ENCODE peak calls at places on chromosome 13, in four cellular contexts. D, B, L and U are unnamed samples. For H3K4me1 and H3K27me3, the result is how much of the 10 kb centered on the place peaks cover.

GRCh38 chr13:43261018-43261417 is 237.6 kb downstream of the DNAJC15 start:
- DNase-seq in D (no peak), L (no peak), B (no peak), U (no peak)

GRCh38 chr13:42660367-42660965 is 86.5 kb downstream of the TNFSF11 start:
- DNase-seq in L (no peak), B (no peak), D (no peak), U (no peak)

GRCh38 chr13:26025196-26025595 is 26.6 kb downstream of the SHISA2 start:
- DNase-seq in B (no peak), D (no peak), L (no peak), U (no peak)

GRCh38 chr13:85729296-85729695 is 69.9 kb downstream of the SLITRK6 start:
- DNase-seq in B (no peak), L (no peak), D (no peak), U (no peak)

GRCh38 chr13:90365130-90365529 is 982.4 kb upstream of the MIR17HG start:
- DNase-seq in B (no peak), D (no peak), L (no peak), U (no peak)

GRCh38 chr13:28601581-28601980 is 57.3 kb upstream of the POMP start:
- DNase-seq in L (no peak), D (no peak), B (no peak), U (no peak)

GRCh38 chr13:67238277-67238859 is 8.2 kb upstream of the PCDH9 start:
- DNase-seq in L (no peak), D (no peak), B (no peak), U (no peak)

GRCh38 chr13:51564252-51564651 is 20.0 kb upstream of the WDFY2 start:
- DNase-seq in B (no peak), D (no peak), L (no peak), U (no peak)

GRCh38 chr13:59651479-59651878 is 512.2 kb downstream of the DIAPH3 start:
- DNase-seq in L (no peak), D (no peak), B (no peak), U (no peak)

GRCh38 chr13:48542581-48543341 is 9.9 kb upstream of the RCBTB2 start:
- DNase-seq in B (peak), D (no peak), L (peak), U (no peak)

DNA sequence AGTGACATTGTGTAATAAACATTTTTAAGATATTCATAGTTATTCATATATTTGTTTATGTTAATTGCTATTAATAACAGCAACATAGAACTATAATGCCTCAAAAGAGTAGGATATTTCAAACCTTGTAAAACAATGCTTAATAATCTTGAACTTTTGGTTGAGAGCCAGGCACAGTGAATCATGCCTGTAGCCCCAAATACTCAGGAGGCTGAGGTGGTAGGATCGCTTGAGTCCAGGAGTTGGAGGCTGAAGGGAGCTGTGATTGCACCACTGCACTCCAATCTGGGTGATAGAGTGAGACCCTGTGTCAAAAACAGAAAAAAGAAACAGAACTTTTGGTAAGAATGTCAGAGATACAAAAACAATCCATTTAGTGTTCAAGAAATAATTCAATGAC is 213.9 kb upstream of the SLITRK1 start:
- DNase-seq in D (no peak), L (no peak), B (no peak), U (no peak)
- H3K4me1 ChIP-seq in D (under half), L (under half), B (under half), U (under half)

GRCh38 chr13:97339019-97339988 is 94.7 kb upstream of the RAP2A start:
- DNase-seq in D (no peak), L (peak), B (peak), U (no peak)
- H3K27ac ChIP-seq in D (peak), L (peak), B (peak), U (no peak)

GRCh38 chr13:30829145-30829544 is 76.9 kb upstream of the MEDAG start:
- DNase-seq in L (no peak), B (no peak), D (no peak), U (no peak)
- H3K27me3 ChIP-seq in L (under half), B (under half), D (under half), U (under half)

GRCh38 chr13:110305949-110306339 is 1.0 kb downstream of the COL4A1 start:
- DNase-seq in L (no peak), B (no peak), D (no peak), U (no peak)

GRCh38 chr13:110306340-110306959 is 507 bp downstream of the COL4A1 start:
- DNase-seq in D (no peak), B (peak), L (no peak), U (no peak)

GRCh38 chr13:110305001-110305400 is 2.0 kb downstream of the COL4A1 start:
- DNase-seq in B (no peak), L (no peak), D (no peak), U (no peak)

GRCh38 chr13:110304256-110304655 is 2.7 kb downstream of the COL4A1 start:
- DNase-seq in D (no peak), B (peak), L (no peak), U (no peak)

DNA sequence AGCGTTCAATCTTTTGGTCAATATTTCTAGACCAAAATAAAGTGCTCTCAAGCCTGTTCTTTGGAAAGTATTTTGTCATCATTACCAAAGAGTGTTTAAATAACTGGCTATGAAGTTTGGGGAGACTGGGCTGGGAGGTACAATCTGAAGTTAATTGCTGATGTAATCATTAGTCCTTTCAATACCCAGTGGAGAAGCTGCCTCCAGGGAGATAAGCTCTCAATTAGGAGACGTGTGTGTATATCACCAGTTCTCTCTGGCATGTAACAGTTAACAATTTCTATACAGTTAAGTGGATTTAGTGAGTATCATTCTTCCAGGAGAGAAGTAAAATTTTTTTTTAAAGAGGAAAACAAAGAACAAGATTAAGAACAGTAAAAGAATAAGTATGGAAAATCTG is 1.4 kb downstream of the COL4A1 start:
- DNase-seq in B (no peak), L (no peak), D (no peak), U (no peak)
- H3K4me1 ChIP-seq in B (under half), L (half or more), D (under half), U (under half)

GRCh38 chr13:46643165-46643777 is 90.3 kb downstream of the LRCH1 start:
- DNase-seq in D (no peak), B (no peak), L (no peak), U (no peak)

GRCh38 chr13:46640843-46641242 is 87.9 kb downstream of the LRCH1 start:
- DNase-seq in B (no peak), L (no peak), D (no peak), U (no peak)

GRCh38 chr13:46641274-46642081 is 88.5 kb downstream of the LRCH1 start:
- DNase-seq in D (no peak), B (no peak), L (no peak), U (no peak)

GRCh38 chr13:46639033-46639981 is 86.3 kb downstream of the LRCH1 start:
- DNase-seq in L (no peak), B (no peak), D (no peak), U (no peak)

GRCh38 chr13:46642254-46642653 is 89.3 kb downstream of the LRCH1 start:
- DNase-seq in L (peak), D (no peak), B (no peak), U (no peak)
- H3K27ac ChIP-seq in L (no peak), D (peak), B (peak), U (no peak)

GRCh38 chr13:41456768-41457588 is at the start of gene RGCC:
- DNase-seq in B (peak), D (peak), L (peak), U (peak)

GRCh38 chr13:41457589-41458186 is 338 bp downstream of the RGCC start:
- DNase-seq in L (peak), B (no peak), D (no peak), U (no peak)

GRCh38 chr13:41454170-41454569 is 3.2 kb upstream of the RGCC start:
- DNase-seq in D (no peak), L (no peak), B (no peak), U (no peak)

GRCh38 chr13:41453620-41454019 is 3.7 kb upstream of the RGCC start:
- DNase-seq in B (no peak), L (no peak), D (no peak), U (no peak)

DNA sequence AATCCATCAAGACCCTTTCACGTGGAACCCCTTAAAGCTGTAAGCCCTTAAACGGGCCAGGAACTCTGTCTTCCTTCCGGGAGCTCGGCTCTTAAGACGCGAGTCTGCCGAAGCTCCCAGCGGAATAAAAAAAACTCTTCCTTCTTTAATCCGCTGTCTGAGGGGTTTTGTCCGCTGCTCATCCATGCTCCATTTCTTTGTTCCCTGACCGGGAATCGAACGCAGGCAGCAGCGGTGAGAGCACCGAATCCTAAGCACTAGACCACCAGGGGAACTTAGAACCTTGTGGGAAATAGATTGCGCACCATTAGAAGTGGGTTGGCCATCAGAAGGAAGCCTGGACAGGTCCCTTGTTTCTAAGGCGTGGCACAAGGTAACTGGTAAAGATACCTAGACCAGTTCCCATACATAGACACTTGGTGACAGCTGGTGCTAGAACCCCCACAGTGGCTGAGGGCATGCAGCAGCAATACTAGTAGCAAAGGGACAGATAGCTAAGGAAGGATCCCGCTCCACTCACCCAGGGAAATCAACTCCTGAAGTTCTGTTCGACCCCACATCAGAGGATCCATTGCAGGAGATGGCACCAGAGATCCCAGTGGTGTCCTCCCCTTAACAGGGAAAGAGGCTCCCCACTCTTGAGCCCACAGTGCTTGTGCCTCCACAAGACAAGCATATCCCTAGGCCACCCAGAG is 1.5 kb upstream of the RGCC start:
- DNase-seq in D (no peak), B (no peak), L (no peak), U (no peak)
- H3K27me3 ChIP-seq in D (under half), B (under half), L (under half), U (under half)

DNA sequence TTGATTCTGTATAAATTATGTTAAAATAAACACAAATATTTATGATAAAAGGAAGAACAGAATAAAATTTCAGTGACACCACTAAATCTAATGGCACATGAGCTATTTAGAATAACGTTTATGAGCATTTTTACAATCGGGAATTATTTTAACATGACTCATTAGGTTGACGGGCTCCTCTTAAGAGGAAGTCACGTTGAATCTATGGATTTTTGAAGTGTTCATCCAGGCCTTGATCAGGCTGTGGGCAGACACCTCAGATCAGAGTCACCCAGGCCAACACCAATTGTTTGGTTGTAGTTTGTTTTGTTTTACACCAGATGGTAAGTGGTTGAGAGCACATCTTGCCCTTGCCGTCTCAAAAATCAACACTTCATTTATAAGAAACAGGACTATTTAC is 257.8 kb downstream of the FOXO1 start:
- DNase-seq in L (no peak), D (no peak), B (no peak), U (no peak)
- H3K4me1 ChIP-seq in L (under half), D (under half), B (under half), U (under half)

DNA sequence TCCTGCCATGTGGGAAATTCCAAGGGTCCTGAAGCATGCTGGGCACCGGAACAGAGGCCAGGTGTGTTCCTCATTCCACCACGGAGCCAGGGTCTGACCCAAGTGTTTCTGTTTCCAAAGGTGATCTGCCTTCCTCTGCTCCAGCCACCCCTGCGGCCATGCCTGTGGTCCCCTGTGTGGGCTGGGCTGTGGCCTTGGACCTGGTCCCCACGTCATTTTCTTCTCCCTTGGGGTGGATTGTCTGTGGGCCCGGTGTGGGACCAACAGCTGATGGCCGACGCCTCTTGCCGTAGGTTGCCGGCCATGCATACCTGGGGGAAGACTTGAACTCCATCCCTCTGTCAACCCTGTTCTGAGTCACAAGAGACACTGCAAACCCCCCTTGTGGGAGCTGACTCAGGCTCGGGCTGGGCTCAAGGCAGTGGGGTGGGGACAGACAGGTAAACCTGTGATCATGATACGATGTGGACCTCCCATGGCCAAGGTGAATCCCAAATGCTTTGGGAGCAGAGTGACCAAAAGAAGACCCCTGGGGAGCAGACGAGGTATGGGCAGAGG is 35.0 kb downstream of the ATP11A start:
- DNase-seq in B (no peak), L (no peak), D (no peak), U (no peak)
- H3K27ac ChIP-seq in B (peak), L (peak), D (no peak), U (no peak)

GRCh38 chr13:111857846-111858560 is 208.9 kb upstream of the SOX1 start:
- DNase-seq in D (no peak), L (no peak), B (no peak), U (no peak)

GRCh38 chr13:111857336-111857735 is 209.6 kb upstream of the SOX1 start:
- DNase-seq in B (no peak), L (no peak), D (no peak), U (no peak)

GRCh38 chr13:111855786-111856185 is 211.2 kb upstream of the SOX1 start:
- DNase-seq in L (no peak), D (no peak), B (no peak), U (no peak)

GRCh38 chr13:111855016-111855590 is 211.8 kb upstream of the SOX1 start:
- DNase-seq in L (no peak), B (no peak), D (no peak), U (no peak)

GRCh38 chr13:111856571-111856970 is 210.4 kb upstream of the SOX1 start:
- DNase-seq in D (no peak), L (no peak), B (no peak), U (no peak)
- H3K27me3 ChIP-seq in D (under half), L (under half), B (under half), U (under half)

GRCh38 chr13:44407379-44407778 is 33.8 kb downstream of the SERP2 start:
- DNase-seq in D (no peak), B (no peak), L (no peak), U (no peak)
- H3K4me1 ChIP-seq in D (under half), B (under half), L (under half), U (under half)